ENCODE peak calls at places on chromosomes 11 and 22, in nine cellular contexts. S, W, B, L, K, R, E, T and G are unnamed samples.

GRCh38 chr22:41256898-41257260 is 16.1 kb upstream of the CHADL start:
- DNase-seq in S (no peak), W (no peak), B (no peak), L (no peak), K (no peak), R (no peak), E (peak; percentile 27), T (peak; percentile 52), G (no peak)

GRCh38 chr11:123431619-123432018 is 1.6 kb downstream of the GRAMD1B start:
- DNase-seq in S (peak; percentile 37), W (no peak), B (no peak), L (no peak), K (peak; percentile 8), R (no peak), E (peak; percentile 23), T (no peak), G (no peak)

GRCh38 chr11:65204143-65204542 is 22.4 kb downstream of the CAPN1 start:
- DNase-seq in S (peak; percentile 43), W (no peak), B (no peak), L (no peak), K (no peak), R (no peak), E (no peak), T (no peak), G (no peak)

GRCh38 chr11:9765320-9766101 is 101.6 kb downstream of the SWAP70 start:
- DNase-seq in S (no peak), W (peak; percentile 33), B (peak; percentile 92), L (peak; percentile 76), K (no peak), R (no peak), E (peak; percentile 95), T (no peak), G (no peak)

GRCh38 chr22:48244388-48245118 is 1482.1 kb downstream of the TBC1D22A start:
- DNase-seq in S (peak; percentile 80), W (no peak), B (no peak), L (no peak), K (no peak), R (no peak), E (no peak), T (no peak), G (no peak)

GRCh38 chr11:68314203-68314885 is 2.0 kb downstream of the LRP5 start:
- DNase-seq in S (no peak), W (no peak), B (no peak), L (no peak), K (no peak), R (no peak), E (no peak), T (no peak), G (no peak)

GRCh38 chr11:57306156-57306876 is 18.4 kb downstream of the TNKS1BP1 start:
- DNase-seq in S (no peak), W (no peak), B (peak; percentile 68), L (no peak), K (no peak), R (no peak), E (peak; percentile 19), T (no peak), G (no peak)

GRCh38 chr11:129292768-129293167 is 82.9 kb upstream of the BARX2 start:
- DNase-seq in S (no peak), W (no peak), B (no peak), L (no peak), K (no peak), R (no peak), E (no peak), T (no peak), G (no peak)

GRCh38 chr11:65047581-65048422 is 6.8 kb downstream of the SAC3D1 start:
- DNase-seq in S (peak; percentile 88), W (no peak), B (no peak), L (no peak), K (no peak), R (no peak), E (no peak), T (no peak), G (peak; percentile 83)

GRCh38 chr22:21947040-21948014 is 5.3 kb downstream of the PPM1F start:
- DNase-seq in S (no peak), W (no peak), B (peak; percentile 27), L (no peak), K (no peak), R (no peak), E (peak; percentile 71), T (no peak), G (no peak)

GRCh38 chr11:128772814-128773213 is 78.9 kb downstream of the FLI1 start:
- DNase-seq in S (peak; percentile 90), W (peak; percentile 73), B (no peak), L (no peak), K (no peak), R (peak; percentile 65), E (no peak), T (no peak), G (peak; percentile 85)

GRCh38 chr11:79285756-79286155 is 155.1 kb downstream of the TENM4 start:
- DNase-seq in S (no peak), W (no peak), B (no peak), L (no peak), K (no peak), R (no peak), E (no peak), T (no peak), G (no peak)

GRCh38 chr11:77129841-77130756 is 2.1 kb downstream of the MYO7A start:
- DNase-seq in S (no peak), W (no peak), B (no peak), L (no peak), K (no peak), R (no peak), E (no peak), T (no peak), G (peak; percentile 66)

GRCh38 chr11:127890026-127890611 is 697.2 kb downstream of the ETS1 start:
- DNase-seq in S (no peak), W (no peak), B (no peak), L (no peak), K (no peak), R (no peak), E (peak; percentile 17), T (no peak), G (no peak)

GRCh38 chr11:125433454-125434121 is 62.5 kb downstream of the FEZ1 start:
- DNase-seq in S (peak; percentile 75), W (peak; percentile 27), B (peak; percentile 15), L (peak; percentile 38), K (peak; percentile 45), R (peak; percentile 10), E (peak; percentile 66), T (no peak), G (no peak)

GRCh38 chr22:31173386-31174145 is 13.6 kb downstream of the RNF185 start:
- DNase-seq in S (no peak), W (no peak), B (no peak), L (no peak), K (peak; percentile 16), R (no peak), E (peak; percentile 95), T (no peak), G (no peak)

GRCh38 chr11:9362393-9362863 is 22.0 kb upstream of the IPO7 start:
- DNase-seq in S (peak; percentile 67), W (no peak), B (peak; percentile 56), L (no peak), K (no peak), R (no peak), E (no peak), T (no peak), G (no peak)

GRCh38 chr11:1959786-1960185 is 12.7 kb downstream of the MRPL23 start:
- DNase-seq in S (peak; percentile 37), W (peak; percentile 6), B (no peak), L (no peak), K (no peak), R (no peak), E (no peak), T (no peak), G (no peak)

GRCh38 chr11:61626580-61627380 is 45.9 kb upstream of the SYT7 start:
- DNase-seq in S (no peak), W (peak; percentile 96), B (peak; percentile 34), L (no peak), K (no peak), R (peak; percentile 84), E (peak; percentile 36), T (peak; percentile 91), G (peak; percentile 90)

GRCh38 chr11:34327804-34328631 is 29.8 kb downstream of the ABTB2 start:
- DNase-seq in S (no peak), W (peak; percentile 17), B (no peak), L (peak; percentile 65), K (no peak), R (no peak), E (peak; percentile 40), T (no peak), G (no peak)

DNA sequence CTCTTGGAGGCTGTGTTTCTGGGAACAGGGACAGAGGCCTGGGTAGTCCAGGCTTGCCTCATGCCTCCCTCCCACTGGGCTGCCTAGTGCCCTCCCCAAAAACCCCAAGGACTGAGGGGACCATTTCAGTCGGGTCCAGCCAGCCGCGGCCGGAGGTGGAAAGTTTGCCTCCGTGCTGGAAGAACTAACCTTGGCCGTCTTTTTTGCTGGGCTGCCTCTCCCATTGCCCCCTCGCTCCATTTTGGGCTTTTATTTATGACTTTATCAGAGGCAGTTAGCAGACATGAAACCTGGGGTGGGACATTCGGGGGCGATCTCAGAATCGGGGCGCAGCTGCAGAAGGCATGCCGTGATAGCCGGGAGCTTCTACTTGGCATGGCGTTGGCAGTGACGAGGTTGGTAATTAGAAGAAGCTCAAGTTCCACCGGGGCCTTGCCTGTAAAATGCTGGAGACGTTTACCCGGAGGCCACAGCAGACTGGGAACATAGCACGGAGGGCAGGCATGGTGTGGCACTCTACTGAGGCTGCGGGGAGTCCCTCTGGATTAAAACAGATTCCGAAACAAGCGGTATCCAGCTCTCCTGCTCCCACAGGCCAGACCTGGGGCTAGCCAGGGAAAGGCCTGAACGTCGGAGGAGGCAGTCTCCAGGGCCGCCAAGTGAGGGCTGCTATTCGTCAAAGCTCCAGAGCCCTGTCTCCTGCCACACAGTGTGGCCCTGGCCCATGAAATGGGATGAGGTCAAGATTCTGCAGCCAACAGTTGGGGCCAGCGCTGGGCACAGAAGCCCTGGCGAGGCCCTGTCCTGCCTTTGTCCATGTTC is 76.4 kb upstream of the PPARA start:
- DNase-seq in S (peak; percentile 90), W (peak; percentile 44), B (no peak), L (peak; percentile 38), K (no peak), R (peak; percentile 50), E (peak; percentile 42), T (no peak), G (peak; percentile 31)
- H3K4me3 ChIP-seq in S (peak overlapping the region; percentile 83), W (peak overlapping the region; percentile 81), B (no peak overlapping the region), L (peak overlapping the region; percentile 78), K (peak overlapping the region; percentile 73), R (peak overlapping the region; percentile 80), E (peak overlapping the region; percentile 96), T (peak overlapping the region; percentile 93), G (peak overlapping the region; percentile 89)

GRCh38 chr11:86302092-86302793 is at the start of gene HIKESHI:
- DNase-seq in S (peak; percentile 100), W (peak; percentile 99), B (peak; percentile 98), L (peak; percentile 100), K (peak; percentile 93), R (peak; percentile 100), E (peak; percentile 96), T (peak; percentile 100), G (peak; percentile 81)
- TF ChIP-seq POLR2A in S (no peak), W (peak; percentile 65), B (peak; percentile 84), L (peak; percentile 42), K (peak; percentile 64), R (peak; percentile 64), E (no peak), T (peak; percentile 29), G (peak; percentile 66)

GRCh38 chr11:45798793-45799441 is 6.0 kb upstream of the SLC35C1 start:
- DNase-seq in S (peak; percentile 75), W (peak; percentile 46), B (peak; percentile 59), L (no peak), K (no peak), R (no peak), E (peak; percentile 60), T (peak; percentile 44), G (peak; percentile 83)
- H3K4me3 ChIP-seq in S (no peak overlapping the region), W (no peak overlapping the region), B (peak overlapping the region; percentile 56), L (no peak overlapping the region), K (no peak overlapping the region), R (no peak overlapping the region), E (no peak overlapping the region), T (no peak overlapping the region), G (no peak overlapping the region)

GRCh38 chr11:119093951-119094815 is 7.5 kb downstream of the DPAGT1 start:
- DNase-seq in S (peak; percentile 90), W (peak; percentile 49), B (no peak), L (peak; percentile 40), K (no peak), R (peak; percentile 48), E (peak; percentile 38), T (peak; percentile 14), G (peak; percentile 48)
- TF ChIP-seq POLR2A in S (no peak), W (no peak), B (peak; percentile 49), L (no peak), K (peak; percentile 32), R (no peak), E (no peak), T (no peak), G (no peak)